ENCODE peak calls at places on chromosomes 4 and X, in five cellular contexts. S is mucosa of descending colon, E is fibroblast of lung, K is lower lobe of right lung, G is stomach. B is an unnamed sample.

GRCh38 chr4:136476773-136477172 is 1055.5 kb downstream of the PCDH18 start:
- DNase-seq in S (no peak), K (no peak), E (no peak), G (no peak), B (no peak)

GRCh38 chr4:38237139-38237538 is 276.9 kb downstream of the PTTG2 start:
- DNase-seq in S (no peak), G (no peak), K (no peak), E (peak; percentile 45), B (no peak)

GRCh38 chr4:183291070-183291469 is 29.0 kb downstream of the CLDN22 start:
- DNase-seq in G (no peak), E (no peak), S (no peak), K (no peak), B (no peak)

GRCh38 chr4:36601864-36602263 is 320.4 kb downstream of the DTHD1 start:
- DNase-seq in G (no peak), S (no peak), E (peak; percentile 0), K (no peak), B (no peak)

GRCh38 chr4:30068234-30068633 is 651.9 kb upstream of the PCDH7 start:
- DNase-seq in E (no peak), G (no peak), S (no peak), K (no peak), B (peak; percentile 23)

GRCh38 chrX:152020895-152021294 is 46.4 kb upstream of the GABRE start:
- DNase-seq in S (no peak), E (no peak), K (no peak), G (no peak), B (no peak)

GRCh38 chrX:27815209-27815608 is 7.4 kb downstream of the MAGEB10 start:
- DNase-seq in G (no peak), E (no peak), S (no peak), K (no peak), B (no peak)

GRCh38 chrX:38061335-38061734 is 55.0 kb downstream of the SYTL5 start:
- DNase-seq in K (no peak), G (no peak), E (peak; percentile 25), S (no peak), B (no peak)

GRCh38 chr4:152673489-152673888 is 6.3 kb downstream of the TMEM154 start:
- DNase-seq in K (no peak), G (no peak), E (no peak), S (no peak), B (no peak)

GRCh38 chr4:146883070-146883469 is 62.6 kb downstream of the TTC29 start:
- DNase-seq in K (no peak), G (no peak), S (no peak), E (no peak), B (no peak)

GRCh38 chrX:1592128-1592862 is 891 bp downstream of the AKAP17A start:
- DNase-seq in G (peak; percentile 26), K (no peak), E (peak; percentile 12), S (peak; percentile 60), B (no peak)

GRCh38 chrX:320126-320783 is 1.7 kb upstream of the GTPBP6 start:
- DNase-seq in E (peak; percentile 28), K (peak; percentile 43), S (peak; percentile 66), G (no peak), B (peak; percentile 35)

GRCh38 chr4:142901166-142901662 is 55.1 kb upstream of the INPP4B start:
- DNase-seq in K (no peak), G (no peak), E (peak; percentile 29), S (no peak), B (no peak)

GRCh38 chrX:137143864-137144263 is 110.1 kb upstream of the GPR101 start:
- DNase-seq in S (no peak), K (no peak), E (no peak), G (no peak), B (no peak)

GRCh38 chr4:141193516-141193915 is 27.2 kb upstream of the ZNF330 start:
- DNase-seq in K (no peak), S (no peak), E (no peak), G (no peak), B (no peak)

GRCh38 chrX:112653017-112653416 is 26.7 kb downstream of the LHFPL1 start:
- DNase-seq in S (no peak), K (no peak), G (no peak), E (no peak), B (no peak)

GRCh38 chr4:31788676-31789075 is 1068.5 kb downstream of the PCDH7 start:
- DNase-seq in K (no peak), E (no peak), G (no peak), S (no peak), B (no peak)

GRCh38 chrX:84168095-84168494 is 19.9 kb downstream of the RPS6KA6 start:
- DNase-seq in S (no peak), G (no peak), E (no peak), K (no peak), B (no peak)

GRCh38 chr4:109548655-109549054 is 11.4 kb upstream of the MCUB start:
- DNase-seq in G (no peak), E (peak; percentile 23), S (no peak), K (no peak), B (no peak)

GRCh38 chrX:38641197-38641596 is 79.9 kb downstream of the TSPAN7 start:
- DNase-seq in E (no peak), G (no peak), K (no peak), S (no peak), B (no peak)

GRCh38 chr4:139022835-139023234 is 7.3 kb downstream of the NOCT start:
- DNase-seq in K (no peak), E (no peak), S (no peak), G (no peak), B (no peak)

GRCh38 chr4:13988347-13989265 is 361.1 kb upstream of the BOD1L1 start:
- DNase-seq in K (no peak), G (no peak), S (no peak), E (peak; percentile 98), B (no peak)

GRCh38 chr4:3756343-3757059 is 9.7 kb upstream of the ADRA2C start:
- DNase-seq in K (no peak), E (no peak), S (no peak), G (no peak), B (no peak)

GRCh38 chr4:56790566-56791175 is 30.8 kb downstream of the SPINK2 start:
- DNase-seq in E (peak; percentile 65), S (no peak), G (no peak), K (no peak), B (no peak)

GRCh38 chrX:1178580-1179057 is 33.8 kb downstream of the CRLF2 start:
- DNase-seq in S (no peak), G (no peak), E (no peak), K (no peak), B (no peak)

GRCh38 chr4:149986916-149987315 is 91.3 kb upstream of the DCLK2 start:
- DNase-seq in K (no peak), S (no peak), E (no peak), G (no peak), B (no peak)

GRCh38 chrX:125404667-125405160 is 85.0 kb downstream of the TEX13C start:
- DNase-seq in K (no peak), E (no peak), G (no peak), S (no peak), B (no peak)

GRCh38 chrX:68646421-68646820 is 1.0 kb upstream of the STARD8 start:
- DNase-seq in G (no peak), S (no peak), E (no peak), K (no peak), B (no peak)

GRCh38 chr4:1405249-1405635 is 1.0 kb downstream of the NKX1-1 start:
- DNase-seq in S (no peak), K (peak; percentile 3), G (no peak), E (no peak), B (no peak)

GRCh38 chr4:1406946-1407656 is 859 bp upstream of the NKX1-1 start:
- DNase-seq in E (no peak), S (no peak), G (peak; percentile 17), K (peak; percentile 21), B (peak; percentile 12)

GRCh38 chr4:1407657-1408333 is 1.6 kb upstream of the NKX1-1 start:
- DNase-seq in S (no peak), K (peak; percentile 25), E (no peak), G (no peak), B (peak; percentile 18)

GRCh38 chr4:1405636-1406415 is 416 bp downstream of the NKX1-1 start:
- DNase-seq in S (no peak), E (no peak), K (peak; percentile 24), G (peak; percentile 10), B (peak; percentile 34)

DNA sequence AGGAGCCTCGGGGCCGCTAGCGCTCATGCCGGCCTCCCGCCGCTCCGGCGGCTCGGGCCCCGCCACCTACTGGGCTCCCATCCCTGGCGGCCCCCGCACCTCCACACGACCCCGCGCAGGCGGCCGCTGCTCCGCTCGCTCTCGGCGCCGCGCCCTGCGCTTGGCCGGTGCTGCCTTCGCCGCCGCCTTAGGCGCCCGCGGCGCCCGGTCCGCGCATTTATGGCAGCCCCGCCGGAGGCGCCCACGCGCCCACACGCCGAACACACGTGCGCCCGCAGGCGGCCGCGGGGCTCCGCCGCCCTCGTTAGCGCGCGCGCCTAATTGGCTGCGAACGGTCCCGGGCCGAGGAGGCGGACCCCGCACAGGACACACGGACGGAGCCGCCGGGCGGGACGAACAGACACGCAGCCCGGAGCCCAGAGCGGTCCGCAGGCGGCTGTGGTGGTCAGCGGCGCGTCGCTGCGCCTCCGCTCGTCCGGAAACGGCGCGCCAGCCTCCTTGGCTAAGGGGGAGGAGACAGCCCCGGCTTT is at the start of gene NKX1-1:
- DNase-seq in E (no peak), G (peak; percentile 7), S (no peak), K (peak; percentile 24), B (peak; percentile 34)
- TF ChIP-seq CTCF in E (no peak), G (no peak), S (no peak), K (no peak), B (no peak)

GRCh38 chr4:11223261-11223660 is 205.4 kb downstream of the HS3ST1 start:
- DNase-seq in E (no peak), G (no peak), K (no peak), S (no peak), B (no peak)
- TF ChIP-seq CTCF in E (no peak), G (no peak), K (no peak), S (no peak), B (no peak)

GRCh38 chrX:12922600-12922919 is 16.1 kb downstream of the TLR8 start:
- DNase-seq in S (no peak), G (no peak), K (no peak), E (no peak), B (no peak)

GRCh38 chrX:12919051-12919450 is 12.6 kb downstream of the TLR8 start:
- DNase-seq in E (no peak), G (no peak), K (no peak), S (no peak), B (no peak)

GRCh38 chrX:12919620-12920019 is 13.2 kb downstream of the TLR8 start:
- DNase-seq in K (no peak), G (no peak), E (no peak), S (no peak), B (no peak)

GRCh38 chrX:12921886-12922599 is 15.6 kb downstream of the TLR8 start:
- DNase-seq in S (no peak), G (no peak), E (peak; percentile 11), K (no peak), B (no peak)

GRCh38 chrX:12920990-12921389 is 14.6 kb downstream of the TLR8 start:
- DNase-seq in S (no peak), E (no peak), K (no peak), G (no peak), B (no peak)
- TF ChIP-seq CTCF in S (no peak), E (no peak), K (no peak), G (no peak), B (no peak)

DNA sequence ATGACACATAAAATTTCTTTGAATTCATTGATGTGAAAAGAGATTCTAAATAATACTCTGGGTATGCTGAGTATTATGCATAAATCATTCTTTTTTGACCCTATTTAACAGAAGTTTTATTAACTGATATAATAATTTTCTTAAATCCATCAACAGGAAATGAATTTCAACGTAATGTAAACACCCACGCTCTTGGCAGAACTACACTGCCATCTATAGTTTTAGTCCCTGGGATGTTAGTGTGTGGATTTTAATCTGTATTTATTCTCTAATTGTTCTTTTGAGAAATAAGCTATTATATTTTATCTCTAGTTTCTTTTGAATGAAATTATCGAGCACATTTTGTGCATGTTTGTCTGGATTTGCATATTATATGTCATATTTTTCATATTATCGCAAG is 666.8 kb upstream of the NDST4 start:
- DNase-seq in S (no peak), E (no peak), G (no peak), K (no peak), B (no peak)
- TF ChIP-seq CTCF in S (no peak), E (no peak), G (no peak), K (no peak), B (no peak)

B was measured in glutamatergic neuron.